ENCODE peak calls at places on chromosomes 12 and 14, in five cellular contexts. J, U, L, R and C are unnamed samples.
A peak's percentile ranks its signal among the peaks of the same experiment; 100 is the strongest.

GRCh38 chr14:54312166-54312801 is 84.5 kb upstream of the CDKN3 start:
- DNase-seq in L (no peak), R (no peak), J (no peak), U (no peak), C (no peak)

GRCh38 chr14:66284346-66284745 is 201.8 kb upstream of the CCDC196 start:
- DNase-seq in U (no peak), R (no peak), L (no peak), J (no peak), C (no peak)

GRCh38 chr12:42756841-42757661 is 167.5 kb upstream of the PRICKLE1 start:
- DNase-seq in R (no peak), U (no peak), L (no peak), J (no peak), C (no peak)

GRCh38 chr14:72782817-72783216 is 111.1 kb downstream of the DPF3 start:
- DNase-seq in R (no peak), J (no peak), U (no peak), L (no peak), C (no peak)

GRCh38 chr12:114671664-114672476 is 12.1 kb downstream of the TBX3 start:
- DNase-seq in R (no peak), L (no peak), J (peak; percentile 85), U (no peak), C (no peak)

GRCh38 chr12:69828897-69829296 is 3.9 kb downstream of the MYRFL start:
- DNase-seq in L (no peak), U (no peak), J (no peak), R (no peak), C (no peak)

GRCh38 chr12:120231316-120232011 is 30.6 kb upstream of the RPLP0 start:
- DNase-seq in L (peak; percentile 73), R (no peak), U (peak; percentile 58), J (no peak), C (peak; percentile 79)

GRCh38 chr12:130460611-130461478 is 123.2 kb downstream of the PIWIL1 start:
- DNase-seq in R (no peak), U (no peak), L (no peak), J (no peak), C (no peak)

GRCh38 chr12:104596876-104597833 is 140.4 kb downstream of the CHST11 start:
- DNase-seq in J (no peak), R (no peak), L (no peak), U (no peak), C (no peak)

DNA sequence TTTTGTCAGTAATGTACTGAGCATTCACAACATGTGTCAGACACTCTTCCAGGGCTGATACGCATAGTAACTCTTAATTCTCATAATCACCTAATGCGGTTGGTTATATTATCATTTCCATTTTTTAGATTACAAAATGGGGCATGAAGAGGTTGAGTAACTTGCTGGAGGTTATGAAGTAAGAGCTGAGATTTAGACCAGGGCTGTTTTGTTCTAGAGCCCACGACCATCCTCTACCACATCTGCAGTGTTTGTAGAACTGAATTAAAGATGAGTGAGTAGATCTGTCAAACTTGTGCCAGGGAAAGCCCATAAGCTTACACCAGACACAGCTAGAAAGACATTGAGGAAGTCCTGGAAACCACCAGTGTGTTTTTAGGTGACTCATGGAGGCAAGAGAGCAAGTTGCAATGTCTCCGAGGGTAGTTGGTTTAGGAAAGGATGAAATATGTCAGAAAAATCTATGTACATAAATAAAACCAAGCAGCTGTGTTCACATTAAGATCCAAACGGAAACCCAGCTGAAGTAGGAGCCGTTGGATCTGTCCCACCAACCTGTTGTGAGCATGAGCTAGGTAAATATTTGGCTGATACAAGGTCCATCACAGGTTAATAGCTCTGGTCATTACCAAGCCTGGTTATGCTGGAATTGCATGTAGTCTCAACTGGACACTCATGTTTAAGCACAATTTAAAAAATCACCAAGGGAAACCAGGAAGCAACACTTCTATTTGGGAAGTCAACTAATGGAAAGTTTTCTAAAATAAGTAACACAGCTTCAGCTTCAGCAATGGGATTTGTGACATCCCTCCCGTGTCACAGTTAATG is 49.9 kb upstream of the PLEKHG3 start:
- DNase-seq in U (no peak), L (no peak), R (peak; percentile 27), J (no peak), C (no peak)
- H3K4me3 ChIP-seq in U (no peak overlapping the region), L (no peak overlapping the region), R (no peak overlapping the region), J (no peak overlapping the region), C (no peak overlapping the region)

GRCh38 chr14:70473825-70474224 is 21.9 kb downstream of the ADAM21 start:
- DNase-seq in L (no peak), R (no peak), J (no peak), U (no peak), C (no peak)

GRCh38 chr14:70468731-70469130 is 16.8 kb downstream of the ADAM21 start:
- DNase-seq in J (no peak), R (no peak), U (no peak), L (no peak), C (no peak)

GRCh38 chr14:70472253-70473159 is 20.5 kb downstream of the ADAM21 start:
- DNase-seq in J (no peak), L (no peak), R (peak; percentile 20), U (no peak), C (no peak)
- TF ChIP-seq EP300 in J (no peak), L (no peak), R (peak; percentile 61), U (no peak), C (no peak)

DNA sequence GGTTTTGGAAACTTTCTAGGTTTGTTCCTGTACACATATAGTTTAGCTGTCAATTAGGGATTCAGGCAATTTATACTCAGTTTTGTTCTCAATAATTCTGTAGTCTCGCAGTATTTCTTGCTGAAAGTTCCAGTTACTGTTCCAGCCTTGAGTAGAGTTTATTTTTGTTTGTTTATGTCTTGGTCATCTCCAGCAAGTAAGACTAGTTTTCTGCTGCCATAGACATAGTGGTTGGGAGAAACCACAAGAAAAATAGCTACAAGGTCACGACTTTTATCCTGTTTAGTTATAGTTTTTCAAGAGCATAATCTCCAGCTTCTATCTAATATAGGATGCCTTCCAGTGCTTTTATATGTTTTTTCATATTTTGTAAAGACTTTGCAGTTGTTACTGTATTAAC is 99.6 kb upstream of the FOXG1 start:
- DNase-seq in U (no peak), L (no peak), J (no peak), R (no peak), C (no peak)
- H3K4me3 ChIP-seq in U (no peak overlapping the region), L (no peak overlapping the region), J (no peak overlapping the region), R (no peak overlapping the region), C (no peak overlapping the region)

GRCh38 chr14:94823556-94824341 is 53.8 kb upstream of the GSC start:
- DNase-seq in R (no peak), L (no peak), J (no peak), U (no peak), C (no peak)
- TF ChIP-seq EP300 in R (no peak), L (no peak), J (no peak), U (no peak), C (no peak)

DNA sequence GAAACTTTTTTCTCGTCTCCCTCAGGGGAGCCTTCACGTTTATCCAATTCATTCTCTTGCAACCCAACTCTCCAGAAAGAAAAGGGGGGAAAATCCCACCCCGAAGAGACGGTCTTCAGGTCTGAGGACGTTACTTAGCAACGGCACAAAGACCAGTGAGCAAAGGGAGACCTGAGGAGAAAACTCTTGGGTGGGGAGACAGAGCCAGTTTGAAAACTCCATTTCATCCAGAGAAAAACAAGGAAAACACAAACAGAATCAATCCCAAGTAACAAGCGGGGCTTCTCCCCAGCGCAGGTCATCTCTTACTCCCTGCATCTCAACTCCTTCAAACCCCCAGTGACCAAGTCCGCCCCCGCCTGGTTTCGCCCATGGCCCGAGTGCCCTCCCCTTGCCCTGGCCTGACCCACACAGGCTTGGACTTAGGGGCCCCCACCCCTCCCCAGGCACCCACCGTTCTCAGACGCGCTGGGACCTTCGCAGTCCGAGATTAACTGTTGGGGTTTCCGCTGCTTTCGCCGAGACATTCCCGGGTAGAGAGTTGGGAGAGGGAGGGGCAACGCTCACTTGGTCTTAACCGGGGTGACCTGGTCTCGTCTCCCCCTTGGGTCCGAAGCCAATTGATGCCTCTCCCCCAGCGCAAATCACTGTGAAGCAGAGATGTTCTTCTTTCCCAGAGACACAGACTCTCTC is 10.4 kb upstream of the SALL2 start:
- DNase-seq in J (no peak), R (no peak), L (no peak), U (no peak), C (no peak)
- H3K4me3 ChIP-seq in J (peak overlapping the region; percentile 45), R (no peak overlapping the region), L (peak overlapping the region; percentile 41), U (peak overlapping the region; percentile 27), C (peak overlapping the region; percentile 26)